ENCODE peak calls at places on chromosome 9, in six cellular contexts. One of them, this sample, is unnamed.

GRCh38 chr9:88831783-88832407 is 159.4 kb upstream of the S1PR3 start:
- DNase-seq in PC-3: no peak
- DNase-seq in AG04450: no peak
- DNase-seq in stomach: no peak
- DNase-seq in body of pancreas: no peak
- DNase-seq in heart left ventricle: no peak
- DNase-seq in this sample: no peak

GRCh38 chr9:135744333-135745070 is 42.5 kb downstream of the KCNT1 start:
- DNase-seq in stomach: no peak
- DNase-seq in body of pancreas: no peak
- DNase-seq in AG04450: no peak
- DNase-seq in heart left ventricle: no peak
- DNase-seq in PC-3: no peak
- DNase-seq in this sample: no peak

GRCh38 chr9:86445636-86446035 is 91.4 kb upstream of the TUT7 start:
- DNase-seq in PC-3: no peak
- DNase-seq in stomach: no peak
- DNase-seq in body of pancreas: no peak
- DNase-seq in AG04450: peak
- DNase-seq in heart left ventricle: no peak
- DNase-seq in this sample: no peak

GRCh38 chr9:135343136-135343535 is 136.4 kb upstream of the PPP1R26 start:
- DNase-seq in PC-3: no peak
- DNase-seq in AG04450: no peak
- DNase-seq in stomach: no peak
- DNase-seq in body of pancreas: no peak
- DNase-seq in heart left ventricle: no peak
- DNase-seq in this sample: no peak

GRCh38 chr9:37302277-37302676 is 120.2 kb upstream of the GRHPR start:
- DNase-seq in body of pancreas: no peak
- DNase-seq in heart left ventricle: no peak
- DNase-seq in PC-3: no peak
- DNase-seq in stomach: no peak
- DNase-seq in AG04450: no peak
- DNase-seq in this sample: no peak

GRCh38 chr9:133613396-133613795 is 4.2 kb upstream of the FAM163B start:
- DNase-seq in AG04450: no peak
- DNase-seq in stomach: no peak
- DNase-seq in heart left ventricle: no peak
- DNase-seq in PC-3: no peak
- DNase-seq in body of pancreas: no peak
- DNase-seq in this sample: no peak

GRCh38 chr9:133453651-133454050 is 6.1 kb upstream of the CACFD1 start:
- DNase-seq in heart left ventricle: no peak
- DNase-seq in AG04450: no peak
- DNase-seq in body of pancreas: no peak
- DNase-seq in PC-3: no peak
- DNase-seq in stomach: no peak
- DNase-seq in this sample: no peak

GRCh38 chr9:35749515-35750255 is 598 bp downstream of the RGP1 start:
- DNase-seq in PC-3: peak
- DNase-seq in AG04450: no peak
- DNase-seq in body of pancreas: peak
- DNase-seq in stomach: peak
- DNase-seq in heart left ventricle: peak
- DNase-seq in this sample: peak

GRCh38 chr9:37053684-37054512 is 19.8 kb upstream of the PAX5 start:
- DNase-seq in PC-3: no peak
- DNase-seq in AG04450: no peak
- DNase-seq in stomach: no peak
- DNase-seq in body of pancreas: no peak
- DNase-seq in heart left ventricle: no peak
- DNase-seq in this sample: no peak

GRCh38 chr9:85892406-85892805 is 48.5 kb upstream of the NAA35 start:
- DNase-seq in body of pancreas: no peak
- DNase-seq in stomach: no peak
- DNase-seq in PC-3: no peak
- DNase-seq in AG04450: no peak
- DNase-seq in heart left ventricle: no peak
- DNase-seq in this sample: no peak

GRCh38 chr9:72271617-72272478 is 93.2 kb downstream of the ZFAND5 start:
- DNase-seq in heart left ventricle: peak
- DNase-seq in stomach: peak
- DNase-seq in AG04450: peak
- DNase-seq in PC-3: peak
- DNase-seq in body of pancreas: peak
- DNase-seq in this sample: peak

GRCh38 chr9:16619341-16619740 is 251.1 kb downstream of the BNC2 start:
- DNase-seq in PC-3: no peak
- DNase-seq in stomach: no peak
- DNase-seq in AG04450: no peak
- DNase-seq in body of pancreas: no peak
- DNase-seq in heart left ventricle: no peak
- DNase-seq in this sample: no peak

GRCh38 chr9:135819905-135820304 is 87.4 kb downstream of the CAMSAP1 start:
- DNase-seq in stomach: no peak
- DNase-seq in heart left ventricle: no peak
- DNase-seq in AG04450: no peak
- DNase-seq in body of pancreas: no peak
- DNase-seq in PC-3: no peak
- DNase-seq in this sample: no peak

GRCh38 chr9:135752281-135753204 is 50.6 kb downstream of the KCNT1 start:
- DNase-seq in AG04450: no peak
- DNase-seq in PC-3: no peak
- DNase-seq in stomach: no peak
- DNase-seq in heart left ventricle: no peak
- DNase-seq in body of pancreas: no peak
- DNase-seq in this sample: no peak

GRCh38 chr9:121686930-121687541 is 35.6 kb downstream of the DAB2IP start:
- DNase-seq in PC-3: peak
- DNase-seq in heart left ventricle: no peak
- DNase-seq in AG04450: peak
- DNase-seq in body of pancreas: peak
- DNase-seq in stomach: peak
- DNase-seq in this sample: peak

GRCh38 chr9:105244274-105244995 is at the start of gene SLC44A1:
- DNase-seq in PC-3: peak
- DNase-seq in stomach: peak
- DNase-seq in body of pancreas: peak
- DNase-seq in heart left ventricle: peak
- DNase-seq in AG04450: peak
- DNase-seq in this sample: peak

DNA sequence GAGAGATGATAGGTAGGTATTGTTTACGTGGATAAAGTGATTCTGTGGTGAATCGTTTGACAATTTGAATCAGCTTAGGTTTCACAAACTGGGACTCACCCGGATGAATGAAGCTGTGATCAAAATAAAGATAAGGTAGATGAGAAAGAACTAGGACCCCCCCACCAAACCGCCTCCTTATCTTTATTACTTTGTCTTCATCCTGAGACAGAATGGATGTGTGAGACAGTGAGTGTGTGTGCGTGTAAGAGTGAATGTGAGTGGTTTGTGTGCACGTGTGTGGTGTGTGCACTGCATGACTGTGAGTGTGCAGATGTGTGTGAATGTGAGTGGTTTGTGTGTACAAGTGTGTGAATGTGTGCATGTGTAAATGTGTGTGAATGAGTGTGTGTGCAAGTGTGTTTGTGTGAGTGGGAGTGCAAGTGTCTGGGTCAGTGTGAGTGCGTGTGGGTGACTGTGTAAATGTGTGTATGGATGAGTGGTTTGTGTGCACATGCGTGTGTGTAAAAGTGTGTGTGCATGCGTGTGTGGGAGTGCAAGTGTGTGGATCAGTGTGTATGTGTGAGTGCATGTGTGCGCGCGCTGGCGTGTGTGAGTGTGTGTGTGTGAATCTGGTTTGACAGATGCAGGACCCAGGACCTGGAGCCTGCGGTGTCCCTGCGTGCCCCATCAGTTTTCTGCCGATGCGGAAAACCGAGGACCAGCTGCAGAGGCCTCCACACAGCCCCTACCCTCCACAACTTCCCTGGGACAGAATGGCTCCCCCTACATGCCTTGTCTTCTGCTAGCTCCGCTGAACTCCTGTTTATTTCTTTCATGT is 11.4 kb upstream of the ENG start:
- DNase-seq in body of pancreas: no peak
- DNase-seq in PC-3: no peak
- DNase-seq in stomach: no peak
- DNase-seq in heart left ventricle: no peak
- DNase-seq in AG04450: no peak
- DNase-seq in this sample: no peak
- H3K27ac ChIP-seq in body of pancreas: no peak
- H3K27ac ChIP-seq in PC-3: no peak
- H3K27ac ChIP-seq in stomach: no peak
- H3K27ac ChIP-seq in heart left ventricle: no peak
- H3K27ac ChIP-seq in AG04450: no peak
- H3K27ac ChIP-seq in this sample: no peak

GRCh38 chr9:80049096-80049495 is 477.3 kb downstream of the TLE4 start:
- DNase-seq in PC-3: no peak
- DNase-seq in AG04450: no peak
- DNase-seq in stomach: no peak
- DNase-seq in heart left ventricle: no peak
- DNase-seq in body of pancreas: no peak
- DNase-seq in this sample: no peak
- H3K27ac ChIP-seq in PC-3: no peak
- H3K27ac ChIP-seq in AG04450: no peak
- H3K27ac ChIP-seq in stomach: no peak
- H3K27ac ChIP-seq in heart left ventricle: no peak
- H3K27ac ChIP-seq in body of pancreas: no peak
- H3K27ac ChIP-seq in this sample: no peak

DNA sequence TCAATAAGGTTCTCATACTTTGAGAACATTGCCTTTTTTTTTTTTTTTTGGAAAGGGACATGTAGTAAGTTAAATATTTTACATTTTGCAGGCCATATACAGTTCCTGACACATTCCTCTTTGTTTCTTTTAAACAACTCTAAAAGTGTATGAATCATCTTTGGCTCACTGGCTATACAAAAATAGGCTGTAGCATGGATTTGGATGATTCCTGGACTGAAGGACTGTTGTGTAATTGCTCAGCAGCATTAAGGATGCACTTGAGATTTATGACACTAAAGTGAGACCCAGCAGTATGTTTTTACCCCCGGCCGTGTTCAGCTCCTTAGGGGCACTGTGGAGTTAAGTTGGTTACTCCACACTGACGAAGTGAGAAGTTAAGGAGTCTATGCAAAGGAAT is 41.3 kb downstream of the VPS13A start:
- DNase-seq in body of pancreas: no peak
- DNase-seq in PC-3: peak
- DNase-seq in heart left ventricle: no peak
- DNase-seq in AG04450: peak
- DNase-seq in stomach: no peak
- DNase-seq in this sample: no peak
- H3K27ac ChIP-seq in body of pancreas: no peak
- H3K27ac ChIP-seq in PC-3: no peak
- H3K27ac ChIP-seq in heart left ventricle: no peak
- H3K27ac ChIP-seq in AG04450: no peak
- H3K27ac ChIP-seq in stomach: no peak
- H3K27ac ChIP-seq in this sample: no peak

DNA sequence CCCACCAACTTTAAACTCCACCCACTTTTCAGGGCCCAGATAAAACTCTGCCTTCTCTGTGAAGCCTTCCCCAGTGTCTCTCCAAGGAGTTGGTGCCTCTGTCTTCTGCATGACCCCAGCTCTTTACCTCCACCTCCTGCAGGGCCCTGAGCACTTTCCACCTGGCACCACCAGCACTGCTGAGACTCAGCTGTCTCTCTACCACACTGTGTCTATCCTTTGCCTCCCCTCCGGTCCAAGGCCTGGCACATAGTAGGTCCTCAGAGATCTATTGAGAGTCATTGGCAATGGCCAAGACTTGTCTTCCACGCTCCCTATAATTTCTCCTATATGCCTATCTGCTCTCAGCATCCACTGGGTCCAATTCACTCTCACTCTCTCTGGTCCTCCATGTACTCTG is 12.9 kb upstream of the GABBR2 start:
- DNase-seq in AG04450: no peak
- DNase-seq in stomach: no peak
- DNase-seq in heart left ventricle: no peak
- DNase-seq in PC-3: no peak
- DNase-seq in body of pancreas: no peak
- DNase-seq in this sample: no peak
- H3K27ac ChIP-seq in AG04450: no peak
- H3K27ac ChIP-seq in stomach: no peak
- H3K27ac ChIP-seq in heart left ventricle: no peak
- H3K27ac ChIP-seq in PC-3: no peak
- H3K27ac ChIP-seq in body of pancreas: no peak
- H3K27ac ChIP-seq in this sample: no peak

GRCh38 chr9:68502279-68502678 is 38.4 kb downstream of the TMEM252 start:
- DNase-seq in heart left ventricle: no peak
- DNase-seq in AG04450: no peak
- DNase-seq in stomach: no peak
- DNase-seq in body of pancreas: no peak
- DNase-seq in PC-3: no peak
- DNase-seq in this sample: no peak

GRCh38 chr9:68500457-68501158 is 40.1 kb downstream of the TMEM252 start:
- DNase-seq in heart left ventricle: no peak
- DNase-seq in stomach: no peak
- DNase-seq in body of pancreas: no peak
- DNase-seq in AG04450: no peak
- DNase-seq in PC-3: peak
- DNase-seq in this sample: no peak

GRCh38 chr9:68498816-68499215 is 41.9 kb downstream of the TMEM252 start:
- DNase-seq in PC-3: no peak
- DNase-seq in heart left ventricle: no peak
- DNase-seq in AG04450: no peak
- DNase-seq in body of pancreas: no peak
- DNase-seq in stomach: no peak
- DNase-seq in this sample: no peak

GRCh38 chr9:68497629-68498028 is 43.1 kb downstream of the TMEM252 start:
- DNase-seq in PC-3: no peak
- DNase-seq in AG04450: no peak
- DNase-seq in stomach: no peak
- DNase-seq in body of pancreas: no peak
- DNase-seq in heart left ventricle: no peak
- DNase-seq in this sample: no peak

DNA sequence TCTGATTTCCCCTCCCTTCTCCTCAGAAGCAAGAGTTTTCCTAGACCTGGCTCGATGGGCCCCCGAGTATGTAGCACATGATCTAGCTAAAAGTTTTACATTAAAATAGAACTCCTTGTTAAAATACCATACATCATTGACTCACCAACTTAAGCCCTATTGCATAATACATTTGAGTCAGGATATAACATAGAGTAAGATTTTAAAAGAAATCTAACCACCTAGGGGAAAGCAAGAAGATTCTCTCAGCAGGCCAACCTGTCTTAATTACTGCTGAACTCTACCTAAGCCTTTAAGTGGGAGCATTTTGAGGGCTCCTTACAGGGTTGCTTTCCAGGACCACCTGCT is 39.5 kb downstream of the TMEM252 start:
- DNase-seq in stomach: no peak
- DNase-seq in PC-3: no peak
- DNase-seq in body of pancreas: no peak
- DNase-seq in heart left ventricle: no peak
- DNase-seq in AG04450: no peak
- DNase-seq in this sample: no peak
- H3K27ac ChIP-seq in stomach: peak
- H3K27ac ChIP-seq in PC-3: peak
- H3K27ac ChIP-seq in body of pancreas: no peak
- H3K27ac ChIP-seq in heart left ventricle: peak
- H3K27ac ChIP-seq in AG04450: peak
- H3K27ac ChIP-seq in this sample: peak

This sample was measured in prostate gland.